ENCODE peak calls at places on chromosomes 4 and X, in nine cellular contexts. X is psoas muscle, J is neuronal stem cell, G is heart left ventricle, W is pancreas, I is fibroblast of lung, D is sigmoid colon, V is colonic mucosa, N is kidney. L is an unnamed sample. For H3K36me3, the result is how much of the 10 kb centered on the place peaks cover.

GRCh38 chrX:135489542-135489941 is 30.9 kb upstream of the INTS6L start:
- DNase-seq in X (no peak), J (no peak), G (no peak), W (no peak), I (no peak), D (no peak), V (no peak), N (no peak), L (no peak)

GRCh38 chrX:69028006-69028760 is 137.1 kb downstream of the PJA1 start:
- DNase-seq in X (no peak), J (no peak), G (no peak), W (no peak), I (no peak), D (no peak), V (no peak), N (no peak), L (no peak)

GRCh38 chrX:21373637-21374162 is 518 bp upstream of the CNKSR2 start:
- DNase-seq in X (no peak), J (no peak), G (peak), W (no peak), I (no peak), D (no peak), V (peak), N (peak), L (peak)

GRCh38 chr4:4831266-4831665 is 28.2 kb upstream of the MSX1 start:
- DNase-seq in X (no peak), J (no peak), G (no peak), W (no peak), I (no peak), D (no peak), V (no peak), N (no peak), L (no peak)

GRCh38 chr4:93748380-93748779 is 80.2 kb upstream of the ATOH1 start:
- DNase-seq in X (no peak), J (no peak), G (no peak), W (no peak), I (no peak), D (no peak), V (no peak), N (no peak), L (no peak)

GRCh38 chr4:121168446-121168845 is 4.3 kb upstream of the TNIP3 start:
- DNase-seq in X (no peak), J (no peak), G (no peak), W (no peak), I (no peak), D (no peak), V (no peak), N (no peak), L (no peak)

GRCh38 chrX:77668391-77669237 is 117.4 kb downstream of the ATRX start:
- DNase-seq in X (no peak), J (no peak), G (no peak), W (no peak), I (peak), D (no peak), V (no peak), N (no peak), L (no peak)

GRCh38 chrX:98568795-98569194 is 1685.1 kb downstream of the RPA4 start:
- DNase-seq in X (no peak), J (no peak), G (no peak), W (no peak), I (no peak), D (no peak), V (no peak), N (no peak), L (no peak)

GRCh38 chrX:97597954-97598353 is 714.2 kb downstream of the RPA4 start:
- DNase-seq in X (no peak), J (no peak), G (no peak), W (no peak), I (no peak), D (no peak), V (no peak), N (no peak), L (no peak)

GRCh38 chr4:20431422-20432014 is 179.8 kb downstream of the SLIT2 start:
- DNase-seq in X (no peak), J (no peak), G (no peak), W (no peak), I (peak), D (no peak), V (no peak), N (no peak), L (no peak)

GRCh38 chr4:103934178-103934789 is 214.5 kb upstream of the TACR3 start:
- DNase-seq in X (no peak), J (peak), G (no peak), W (no peak), I (peak), D (no peak), V (no peak), N (no peak), L (no peak)

GRCh38 chr4:22607382-22607781 is 85.4 kb upstream of the GBA3 start:
- DNase-seq in X (peak), J (peak), G (peak), W (peak), I (peak), D (peak), V (peak), N (peak), L (no peak)

GRCh38 chr4:64200001-64200555 is 209.2 kb downstream of the TECRL start:
- DNase-seq in X (no peak), J (no peak), G (no peak), W (no peak), I (no peak), D (no peak), V (no peak), N (no peak), L (no peak)

GRCh38 chr4:6692806-6693205 is 872 bp upstream of the S100P start:
- DNase-seq in X (no peak), J (no peak), G (no peak), W (no peak), I (peak), D (no peak), V (no peak), N (no peak), L (no peak)

GRCh38 chrX:105564536-105564935 is 257.8 kb upstream of the NRK start:
- DNase-seq in X (no peak), J (no peak), G (no peak), W (no peak), I (peak), D (no peak), V (no peak), N (no peak), L (no peak)

GRCh38 chrX:136879001-136879667 is 1.4 kb downstream of the RBMX start:
- DNase-seq in X (no peak), J (no peak), G (no peak), W (no peak), I (peak), D (no peak), V (no peak), N (no peak), L (no peak)

GRCh38 chrX:128862557-128862956 is 660.7 kb downstream of the SMARCA1 start:
- DNase-seq in X (no peak), J (no peak), G (no peak), W (no peak), I (no peak), D (no peak), V (no peak), N (no peak), L (no peak)

GRCh38 chr4:40306991-40307390 is 28.1 kb upstream of the CHRNA9 start:
- DNase-seq in X (no peak), J (no peak), G (no peak), W (no peak), I (no peak), D (peak), V (no peak), N (no peak), L (peak)
- H3K4me3 ChIP-seq in X (no peak), J (no peak), G (no peak), W (no peak), I (no peak), D (no peak), V (no peak), N (no peak), L (no peak)

GRCh38 chr4:76548704-76549103 is 113.7 kb downstream of the SHROOM3 start:
- DNase-seq in X (no peak), J (no peak), G (no peak), W (no peak), I (no peak), D (no peak), V (no peak), N (no peak), L (no peak)

GRCh38 chr4:76547167-76547760 is 112.2 kb downstream of the SHROOM3 start:
- DNase-seq in X (no peak), J (peak), G (no peak), W (no peak), I (no peak), D (no peak), V (no peak), N (no peak), L (no peak)

GRCh38 chr4:76543378-76543777 is 108.3 kb downstream of the SHROOM3 start:
- DNase-seq in X (no peak), J (no peak), G (no peak), W (no peak), I (no peak), D (no peak), V (no peak), N (no peak), L (no peak)

GRCh38 chr4:76546282-76547166 is 111.5 kb downstream of the SHROOM3 start:
- DNase-seq in X (no peak), J (no peak), G (no peak), W (no peak), I (peak), D (no peak), V (no peak), N (peak), L (no peak)

DNA sequence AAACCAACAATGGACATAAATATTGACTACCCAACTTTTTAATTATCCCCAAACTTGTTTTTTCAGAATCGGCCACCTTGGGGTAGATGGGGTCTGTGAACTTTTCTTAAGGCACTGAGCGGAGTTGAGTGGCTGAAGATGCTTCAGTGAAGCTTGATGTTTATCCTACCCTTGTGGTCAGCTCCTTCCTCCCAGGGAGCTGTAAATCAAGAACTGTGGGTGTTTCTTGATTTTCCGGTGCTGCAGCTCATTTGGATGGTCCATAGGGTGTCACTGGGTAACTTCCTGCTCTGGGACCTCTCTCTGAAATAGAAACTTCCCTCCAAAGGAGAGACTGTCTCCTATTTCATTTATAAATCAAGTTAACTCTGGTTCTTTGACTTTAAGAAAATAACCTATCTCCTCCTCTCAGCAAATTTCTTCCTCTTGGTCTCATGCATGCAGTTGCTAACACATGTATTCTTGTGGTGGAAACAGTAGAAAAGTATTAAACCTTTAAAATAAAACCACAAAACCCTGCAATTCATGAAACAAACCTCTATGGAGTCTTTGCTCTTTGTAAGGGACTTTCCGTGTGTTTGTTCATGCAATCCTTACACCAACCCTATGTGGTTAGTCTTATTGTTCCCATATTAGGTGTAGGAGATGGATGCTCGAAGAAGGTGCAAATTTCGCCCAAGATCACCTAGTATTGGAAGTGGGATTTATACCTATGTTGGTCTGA is 110.3 kb downstream of the SHROOM3 start:
- DNase-seq in X (no peak), J (no peak), G (no peak), W (no peak), I (no peak), D (no peak), V (no peak), N (no peak), L (no peak)
- H3K36me3 ChIP-seq in X (under half), J (under half), G (under half), W (under half), I (under half), D (under half), V (under half), N (under half), L (under half)

GRCh38 chr4:140243345-140243753 is 89.4 kb upstream of the MAML3 start:
- DNase-seq in X (no peak), J (no peak), G (peak), W (no peak), I (no peak), D (no peak), V (peak), N (no peak), L (no peak)
- H3K4me3 ChIP-seq in X (no peak), J (no peak), G (no peak), W (no peak), I (no peak), D (no peak), V (no peak), N (peak), L (no peak)

GRCh38 chr4:1211371-1211770 is 37.6 kb downstream of the CTBP1 start:
- DNase-seq in X (no peak), J (no peak), G (no peak), W (peak), I (no peak), D (peak), V (no peak), N (peak), L (no peak)

GRCh38 chr4:1213336-1213995 is 35.5 kb downstream of the CTBP1 start:
- DNase-seq in X (no peak), J (no peak), G (peak), W (no peak), I (no peak), D (no peak), V (no peak), N (peak), L (no peak)

GRCh38 chr4:1214101-1215095 is 34.5 kb downstream of the CTBP1 start:
- DNase-seq in X (no peak), J (no peak), G (peak), W (no peak), I (no peak), D (no peak), V (no peak), N (peak), L (no peak)

GRCh38 chr4:1211951-1212545 is 36.9 kb downstream of the CTBP1 start:
- DNase-seq in X (peak), J (no peak), G (peak), W (peak), I (no peak), D (peak), V (no peak), N (peak), L (no peak)

GRCh38 chr4:1212546-1213335 is 36.2 kb downstream of the CTBP1 start:
- DNase-seq in X (peak), J (no peak), G (peak), W (peak), I (no peak), D (peak), V (no peak), N (peak), L (no peak)
- H3K36me3 ChIP-seq in X (under half), J (half or more), G (half or more), W (under half), I (under half), D (under half), V (under half), N (under half), L (half or more)

GRCh38 chrX:47574609-47575325 is 7.5 kb upstream of the TIMP1 start:
- DNase-seq in X (no peak), J (no peak), G (no peak), W (no peak), I (no peak), D (no peak), V (no peak), N (no peak), L (no peak)
- H3K4me3 ChIP-seq in X (peak), J (no peak), G (peak), W (no peak), I (no peak), D (peak), V (peak), N (no peak), L (peak)

GRCh38 chr4:17589355-17589754 is 12.4 kb downstream of the LAP3 start:
- DNase-seq in X (no peak), J (no peak), G (no peak), W (no peak), I (no peak), D (no peak), V (no peak), N (no peak), L (no peak)
- H3K36me3 ChIP-seq in X (under half), J (under half), G (half or more), W (under half), I (under half), D (under half), V (under half), N (under half), L (half or more)

DNA sequence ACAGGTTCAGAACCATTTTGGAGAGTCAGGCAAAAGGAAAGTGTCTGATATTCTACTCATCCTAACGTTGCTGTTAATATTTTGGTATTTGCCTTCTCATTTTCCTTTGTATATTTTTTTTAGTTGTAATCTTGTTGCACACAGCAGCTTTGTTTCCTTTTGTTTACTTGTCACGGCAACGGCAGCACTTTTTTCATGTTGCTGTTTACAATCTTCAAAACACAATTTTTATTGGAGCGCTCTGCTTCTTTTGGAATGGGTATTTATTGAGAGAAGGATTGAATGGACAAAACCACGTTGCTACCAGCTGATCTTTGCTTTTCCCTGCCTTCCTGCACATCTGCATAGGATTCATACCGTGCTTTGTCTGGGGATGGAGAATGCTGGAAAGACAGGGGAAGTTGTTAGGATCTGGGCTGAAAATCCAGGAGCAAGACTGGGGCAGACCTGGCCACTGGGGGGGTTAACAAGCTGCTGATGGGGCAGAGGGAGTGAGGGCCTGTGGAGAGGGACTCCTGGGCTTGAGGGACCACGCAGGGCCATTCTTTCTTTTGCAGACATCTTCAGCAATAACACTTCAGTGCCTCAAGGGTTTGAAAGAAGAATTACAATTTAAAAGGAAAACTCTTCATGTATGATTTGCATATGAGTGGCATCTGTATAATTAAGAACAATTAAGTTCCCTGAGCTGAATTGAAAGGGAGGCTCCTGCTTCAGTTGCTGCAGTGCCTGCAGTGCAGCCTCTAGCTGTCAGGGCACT is 69.8 kb downstream of the TMEM131L start:
- DNase-seq in X (no peak), J (no peak), G (no peak), W (no peak), I (peak), D (no peak), V (no peak), N (no peak), L (no peak)
- H3K4me3 ChIP-seq in X (no peak), J (no peak), G (no peak), W (no peak), I (no peak), D (no peak), V (no peak), N (no peak), L (no peak)

L was measured in tibial artery.